ENCODE peak calls at places on chromosomes 5 and 9, in four cellular contexts. One of them, this sample, is unnamed.

GRCh38 chr5:125301704-125302103 is 555.3 kb upstream of the ZNF608 start:
- DNase-seq in NCI-H774: no peak
- DNase-seq in gastrocnemius medialis: no peak
- DNase-seq in NCI-H2081: no peak
- DNase-seq in this sample: no peak

GRCh38 chr5:143057580-143057999 is 287.4 kb downstream of the ARHGAP26 start:
- DNase-seq in NCI-H2081: no peak
- DNase-seq in gastrocnemius medialis: peak
- DNase-seq in NCI-H774: no peak
- DNase-seq in this sample: no peak

GRCh38 chr5:36150676-36151433 is 832 bp downstream of the LMBRD2 start:
- DNase-seq in NCI-H2081: peak
- DNase-seq in NCI-H774: peak
- DNase-seq in gastrocnemius medialis: peak
- DNase-seq in this sample: no peak

GRCh38 chr5:78920604-78921003 is 64.5 kb downstream of the ARSB start:
- DNase-seq in NCI-H2081: no peak
- DNase-seq in gastrocnemius medialis: no peak
- DNase-seq in NCI-H774: peak
- DNase-seq in this sample: no peak

GRCh38 chr5:2517451-2517850 is 234.0 kb downstream of the IRX2 start:
- DNase-seq in NCI-H2081: no peak
- DNase-seq in NCI-H774: no peak
- DNase-seq in gastrocnemius medialis: no peak
- DNase-seq in this sample: no peak

GRCh38 chr9:13688223-13688989 is 408.9 kb upstream of the MPDZ start:
- DNase-seq in NCI-H774: no peak
- DNase-seq in gastrocnemius medialis: no peak
- DNase-seq in NCI-H2081: peak
- DNase-seq in this sample: no peak

GRCh38 chr5:14518638-14519037 is 63.0 kb upstream of the OTULINL start:
- DNase-seq in NCI-H2081: peak
- DNase-seq in gastrocnemius medialis: no peak
- DNase-seq in NCI-H774: no peak
- DNase-seq in this sample: no peak

GRCh38 chr5:88389248-88390006 is 120.8 kb upstream of the TMEM161B start:
- DNase-seq in NCI-H2081: peak
- DNase-seq in gastrocnemius medialis: no peak
- DNase-seq in NCI-H774: no peak
- DNase-seq in this sample: no peak

GRCh38 chr9:27209034-27209433 is 87.9 kb downstream of the EQTN start:
- DNase-seq in gastrocnemius medialis: no peak
- DNase-seq in NCI-H774: no peak
- DNase-seq in NCI-H2081: no peak
- DNase-seq in this sample: no peak